ENCODE peak calls at places on chromosome 1, in eight cellular contexts. T, P, Q, B, E, W, N and K are unnamed samples.

GRCh38 chr1:234631721-234632125 is 21.7 kb upstream of the IRF2BP2 start:
- DNase-seq in B (no peak), Q (no peak), T (no peak), W (no peak), E (no peak), N (no peak), P (peak; percentile 72), K (peak; percentile 75)

GRCh38 chr1:85463666-85464496 is 1.1 kb downstream of the DDAH1 start:
- DNase-seq in B (no peak), W (peak; percentile 78), E (peak; percentile 31), T (no peak), Q (no peak), N (no peak), P (no peak), K (peak; percentile 22)

GRCh38 chr1:94720091-94720793 is 99.9 kb upstream of the SLC44A3 start:
- DNase-seq in Q (no peak), P (no peak), E (no peak), N (no peak), B (no peak), W (no peak), T (no peak), K (no peak)

GRCh38 chr1:160171978-160172377 is 18.4 kb upstream of the CASQ1 start:
- DNase-seq in Q (no peak), P (no peak), N (no peak), E (peak; percentile 52), B (no peak), W (no peak), T (no peak), K (no peak)

GRCh38 chr1:3032371-3032862 is 11.2 kb downstream of the ACTRT2 start:
- DNase-seq in B (no peak), E (no peak), P (no peak), T (no peak), W (peak; percentile 64), Q (no peak), N (no peak), K (no peak)

GRCh38 chr1:36224537-36225297 is 474 bp downstream of the THRAP3 start:
- DNase-seq in P (peak; percentile 84), B (no peak), N (no peak), Q (peak; percentile 77), T (peak; percentile 83), W (peak; percentile 94), E (peak; percentile 95), K (peak; percentile 85)

GRCh38 chr1:173429517-173430477 is 47.3 kb upstream of the PRDX6 start:
- DNase-seq in W (peak; percentile 96), E (peak; percentile 82), P (peak; percentile 77), B (peak; percentile 69), Q (peak; percentile 69), T (peak; percentile 88), N (peak; percentile 87), K (peak; percentile 91)

GRCh38 chr1:93847811-93848288 is 31.2 kb downstream of the DNTTIP2 start:
- DNase-seq in P (peak; percentile 68), Q (peak; percentile 73), B (peak; percentile 75), E (peak; percentile 88), W (peak; percentile 90), T (peak; percentile 56), N (peak; percentile 73), K (peak; percentile 70)

GRCh38 chr1:113780363-113781146 is 21.3 kb upstream of the PHTF1 start:
- DNase-seq in P (no peak), B (no peak), Q (no peak), T (no peak), E (no peak), N (no peak), W (no peak), K (no peak)

GRCh38 chr1:20102875-20103274 is 16.5 kb downstream of the PLA2G2D start:
- DNase-seq in T (no peak), Q (no peak), P (peak; percentile 81), E (no peak), W (no peak), N (no peak), B (no peak), K (peak; percentile 65)

GRCh38 chr1:11648732-11649158 is 5.5 kb downstream of the FBXO2 start:
- DNase-seq in Q (no peak), E (peak; percentile 79), W (no peak), N (peak; percentile 51), B (peak; percentile 51), P (peak; percentile 58), T (no peak), K (no peak)

GRCh38 chr1:196546272-196547245 is 61.7 kb downstream of the KCNT2 start:
- DNase-seq in P (peak; percentile 32), N (no peak), T (no peak), W (no peak), B (no peak), E (no peak), Q (no peak), K (peak; percentile 94)

GRCh38 chr1:145891143-145891542 is 5.5 kb upstream of the ANKRD35 start:
- DNase-seq in E (no peak), Q (no peak), N (no peak), T (no peak), W (no peak), B (no peak), P (peak; percentile 70), K (peak; percentile 82)

GRCh38 chr1:65059930-65060538 is 88.0 kb upstream of the AK4 start:
- DNase-seq in E (peak; percentile 48), W (no peak), P (peak; percentile 45), B (no peak), Q (no peak), N (no peak), T (no peak), K (peak; percentile 54)
- TF ChIP-seq CTCF in E (peak; percentile 66), W (peak; percentile 55), P (peak; percentile 53), B (peak; percentile 64), Q (peak; percentile 69), N (peak; percentile 59), T (peak; percentile 70), K (peak; percentile 63)

GRCh38 chr1:205424881-205425635 is 3.2 kb upstream of the LEMD1 start:
- DNase-seq in N (no peak), E (no peak), B (no peak), W (no peak), Q (no peak), T (no peak), P (no peak), K (no peak)

GRCh38 chr1:205420938-205421337 is 918 bp downstream of the LEMD1 start:
- DNase-seq in W (no peak), P (no peak), Q (no peak), E (no peak), T (no peak), B (no peak), N (no peak), K (no peak)

GRCh38 chr1:205421728-205422127 is at the start of gene LEMD1:
- DNase-seq in E (no peak), W (no peak), Q (no peak), B (no peak), N (no peak), P (no peak), T (no peak), K (no peak)

GRCh38 chr1:205423814-205424399 is 2.1 kb upstream of the LEMD1 start:
- DNase-seq in P (no peak), W (no peak), T (no peak), B (no peak), Q (no peak), N (no peak), E (no peak), K (no peak)

DNA sequence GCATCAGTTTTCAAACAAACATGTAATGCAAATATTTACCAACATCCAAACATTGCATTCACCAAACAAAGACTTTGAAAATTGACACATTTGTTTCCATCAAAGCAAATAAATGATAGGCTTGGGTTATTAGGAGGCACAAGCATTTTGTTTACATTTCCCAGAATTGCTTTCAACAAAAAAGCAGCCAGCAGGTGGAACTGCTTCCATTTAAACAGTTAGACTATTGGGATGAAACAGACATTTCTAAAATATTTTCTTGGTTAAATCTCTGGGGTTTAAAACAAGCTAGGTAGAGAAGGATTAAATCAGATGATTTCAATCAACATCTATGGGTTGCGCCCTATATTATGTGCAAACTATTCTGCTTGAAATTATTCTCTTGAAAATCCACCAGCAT is 1.4 kb upstream of the LEMD1 start:
- DNase-seq in N (no peak), W (no peak), E (no peak), P (no peak), T (no peak), Q (no peak), B (no peak), K (no peak)
- TF ChIP-seq CTCF in N (no peak), W (no peak), E (peak; percentile 30), P (peak; percentile 41), T (no peak), Q (no peak), B (no peak), K (peak; percentile 49)

GRCh38 chr1:214321686-214322453 is 40.9 kb downstream of the SMYD2 start:
- DNase-seq in T (no peak), B (no peak), N (no peak), P (no peak), E (no peak), Q (no peak), W (no peak), K (no peak)

GRCh38 chr1:214318956-214319355 is 38.0 kb downstream of the SMYD2 start:
- DNase-seq in E (peak; percentile 42), T (no peak), B (no peak), W (no peak), P (no peak), N (no peak), Q (no peak), K (no peak)

GRCh38 chr1:214318356-214318755 is 37.4 kb downstream of the SMYD2 start:
- DNase-seq in N (no peak), Q (no peak), E (no peak), B (no peak), W (no peak), P (no peak), T (no peak), K (no peak)

GRCh38 chr1:214317734-214318133 is 36.8 kb downstream of the SMYD2 start:
- DNase-seq in N (no peak), Q (no peak), P (no peak), T (no peak), W (no peak), B (no peak), E (peak; percentile 53), K (no peak)

DNA sequence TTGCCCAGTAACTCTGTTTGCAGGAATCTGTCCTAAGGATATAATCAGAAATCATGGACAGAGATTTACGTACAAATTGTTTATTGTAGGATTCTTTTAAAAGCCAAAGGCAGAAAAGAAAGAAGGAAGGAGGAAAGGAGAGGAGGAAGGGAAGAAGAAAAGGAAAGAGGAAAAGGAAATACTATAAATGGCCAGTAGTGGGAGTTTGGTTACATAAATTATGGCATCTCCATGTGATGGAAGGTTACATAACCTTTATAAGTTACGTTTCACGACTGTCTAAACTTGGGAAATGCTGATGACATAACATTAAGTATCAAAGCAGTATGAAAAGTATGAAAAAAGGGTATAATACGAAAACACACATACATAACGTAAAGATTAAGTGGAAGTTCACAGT is 39.0 kb downstream of the SMYD2 start:
- DNase-seq in W (no peak), E (no peak), T (no peak), N (no peak), Q (no peak), P (no peak), B (no peak), K (no peak)
- TF ChIP-seq CTCF in W (no peak), E (peak; percentile 47), T (no peak), N (peak; percentile 9), Q (peak; percentile 46), P (peak; percentile 12), B (no peak), K (peak; percentile 37)

DNA sequence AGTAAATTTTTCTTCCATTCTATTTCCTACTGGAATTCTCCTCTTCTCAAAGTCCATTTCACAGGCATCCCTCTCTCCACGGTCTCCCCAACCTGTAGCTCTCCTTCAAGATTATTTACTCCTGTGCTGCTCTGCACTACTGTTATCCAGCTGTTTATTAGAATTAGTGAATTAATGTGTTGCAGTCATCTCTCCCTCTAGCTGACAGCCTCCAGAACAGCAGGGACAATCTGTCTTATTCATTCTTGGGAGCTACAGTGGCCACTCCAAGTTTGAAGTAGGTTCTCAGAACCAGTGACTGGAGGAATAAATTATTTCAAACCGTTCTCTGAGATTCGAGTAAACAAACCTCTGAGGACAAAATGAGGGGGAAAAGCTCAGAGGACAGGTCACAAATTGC is 331.0 kb downstream of the RRAGC start:
- DNase-seq in N (no peak), W (no peak), E (no peak), B (no peak), P (no peak), Q (no peak), T (no peak), K (no peak)
- TF ChIP-seq CTCF in N (no peak), W (no peak), E (no peak), B (no peak), P (peak; percentile 19), Q (no peak), T (no peak), K (no peak)